ENCODE peak calls at places on chromosome 12, in five cellular contexts. T is left ventricle myocardium inferior, N is PC-3, S is spleen, U is Peyer's patch. J is an unnamed sample.

GRCh38 chr12:49283541-49284429 is 11.2 kb upstream of the PRPH start:
- DNase-seq in T (no peak), N (no peak), S (no peak), U (no peak), J (peak; percentile 39)

GRCh38 chr12:24903305-24904088 is 45.4 kb downstream of the BCAT1 start:
- DNase-seq in T (no peak), N (no peak), S (no peak), U (no peak), J (no peak)

GRCh38 chr12:123142948-123143752 is 7.7 kb downstream of the PITPNM2 start:
- DNase-seq in S (no peak), U (peak; percentile 59), T (no peak), N (no peak), J (peak; percentile 86)

GRCh38 chr12:119576915-119577314 is 16.7 kb upstream of the TMEM233 start:
- DNase-seq in T (no peak), N (no peak), S (no peak), U (no peak), J (no peak)

GRCh38 chr12:93908846-93909592 is 231.8 kb downstream of the CRADD start:
- DNase-seq in S (no peak), U (peak; percentile 57), T (peak; percentile 40), N (peak; percentile 75), J (no peak)

GRCh38 chr12:19801941-19802340 is 362.6 kb downstream of the AEBP2 start:
- DNase-seq in S (no peak), T (no peak), N (no peak), U (no peak), J (no peak)

GRCh38 chr12:55681142-55682077 is 26.3 kb downstream of the ITGA7 start:
- DNase-seq in S (peak; percentile 83), U (peak; percentile 85), N (peak; percentile 92), T (peak; percentile 54), J (peak; percentile 82)

GRCh38 chr12:26658991-26659390 is 174.0 kb downstream of the ITPR2 start:
- DNase-seq in U (no peak), T (no peak), S (no peak), N (no peak), J (no peak)

GRCh38 chr12:15520083-15520482 is 197.8 kb downstream of the PTPRO start:
- DNase-seq in S (no peak), N (no peak), T (no peak), U (no peak), J (no peak)

GRCh38 chr12:58776144-58776543 is 144.2 kb downstream of the LRIG3 start:
- DNase-seq in U (no peak), N (no peak), T (no peak), S (no peak), J (no peak)

GRCh38 chr12:61504396-61505115 is 755.6 kb upstream of the USP15 start:
- DNase-seq in T (no peak), N (peak; percentile 8), S (no peak), U (no peak), J (no peak)

GRCh38 chr12:86389949-86390348 is 133.8 kb upstream of the MGAT4C start:
- DNase-seq in U (no peak), N (peak; percentile 30), S (no peak), T (no peak), J (no peak)

GRCh38 chr12:43425361-43425760 is 126.6 kb downstream of the ADAMTS20 start:
- DNase-seq in T (no peak), S (no peak), U (no peak), N (no peak), J (no peak)

GRCh38 chr12:49703647-49704137 is 3.5 kb downstream of the FMNL3 start:
- DNase-seq in N (no peak), U (no peak), T (no peak), S (no peak), J (no peak)

GRCh38 chr12:120718055-120718454 is 7.6 kb upstream of the ACADS start:
- DNase-seq in U (no peak), N (no peak), S (no peak), T (no peak), J (no peak)

GRCh38 chr12:25583545-25583944 is 30.5 kb upstream of the LMNTD1 start:
- DNase-seq in U (no peak), S (no peak), T (no peak), N (peak; percentile 46), J (no peak)

GRCh38 chr12:124032265-124032886 is 59.4 kb downstream of the ZNF664 start:
- DNase-seq in U (no peak), N (peak; percentile 73), T (no peak), S (no peak), J (no peak)

GRCh38 chr12:52078276-52078675 is 1.2 kb upstream of the SMIM41 start:
- DNase-seq in U (no peak), T (no peak), N (no peak), S (no peak), J (peak; percentile 8)

GRCh38 chr12:124379938-124380754 is 85.3 kb downstream of the RFLNA start:
- DNase-seq in U (peak; percentile 59), N (peak; percentile 97), S (peak; percentile 85), T (peak; percentile 66), J (peak; percentile 85)

GRCh38 chr12:116213014-116213413 is 64.5 kb downstream of the MED13L start:
- DNase-seq in S (no peak), N (no peak), U (no peak), T (no peak), J (no peak)

GRCh38 chr12:16037533-16037932 is 126.4 kb downstream of the DERA start:
- DNase-seq in S (no peak), N (no peak), U (no peak), T (no peak), J (no peak)

GRCh38 chr12:120631097-120631496 is 9.3 kb upstream of the CABP1 start:
- DNase-seq in U (no peak), N (no peak), S (no peak), T (no peak), J (no peak)

GRCh38 chr12:99522456-99522855 is 125.1 kb upstream of the GARIN6 start:
- DNase-seq in N (peak; percentile 19), S (no peak), U (no peak), T (no peak), J (no peak)

GRCh38 chr12:25264015-25264582 is 13.4 kb upstream of the KRAS start:
- DNase-seq in T (no peak), N (no peak), U (no peak), S (no peak), J (no peak)

GRCh38 chr12:19382111-19382526 is 57.2 kb upstream of the AEBP2 start:
- DNase-seq in U (no peak), T (no peak), S (peak; percentile 32), N (peak; percentile 66), J (no peak)

GRCh38 chr12:53062011-53062961 is 12.4 kb downstream of the TNS2 start:
- DNase-seq in N (no peak), T (no peak), U (peak; percentile 43), S (peak; percentile 63), J (peak; percentile 72)

GRCh38 chr12:67276469-67276868 is 7.3 kb downstream of the CAND1 start:
- DNase-seq in S (no peak), T (no peak), N (no peak), U (no peak), J (no peak)
- H3K4me1 ChIP-seq in S (peaks cover 70% of the 10 kb centered on the region), T (peaks cover 86% of the 10 kb centered on the region), N (peaks cover 35% of the 10 kb centered on the region), U (peaks cover 3% of the 10 kb centered on the region), J (peaks cover 26% of the 10 kb centered on the region)

DNA sequence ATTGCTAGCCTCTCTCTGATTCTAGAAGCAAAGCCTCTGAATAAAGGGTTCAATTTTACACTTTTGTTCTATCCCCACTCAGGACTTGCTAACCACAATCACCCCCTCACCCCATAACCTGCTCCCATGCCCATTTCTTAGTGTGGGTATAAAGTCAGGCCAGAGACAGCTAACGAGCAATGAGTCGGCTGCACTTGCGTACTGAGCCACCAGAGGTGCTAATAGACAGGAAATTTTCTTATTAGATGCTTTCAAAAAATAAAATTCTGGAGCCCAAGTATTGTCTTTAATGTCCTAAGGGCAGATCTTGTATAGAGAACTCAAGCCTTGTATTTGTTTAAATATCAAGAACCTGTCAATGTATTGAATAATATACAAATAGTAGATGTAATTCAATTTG is 256.9 kb downstream of the SYT1 start:
- DNase-seq in S (no peak), U (no peak), N (peak; percentile 18), T (no peak), J (no peak)
- TF ChIP-seq CTCF in S (no peak), U (no peak), N (peak; percentile 59), T (peak; percentile 16), J (no peak)

GRCh38 chr12:54588110-54588831 is at the start of gene PPP1R1A:
- DNase-seq in N (no peak), U (peak; percentile 58), T (peak; percentile 35), S (no peak), J (peak; percentile 77)
- H3K4me1 ChIP-seq in N (no peaks in the 10 kb centered on the region), U (no peaks in the 10 kb centered on the region), T (peaks cover 55% of the 10 kb centered on the region), S (no peaks in the 10 kb centered on the region), J (peaks cover 7% of the 10 kb centered on the region)

GRCh38 chr12:92715625-92716024 is 12.8 kb downstream of the PLEKHG7 start:
- DNase-seq in T (no peak), N (no peak), U (no peak), S (no peak), J (no peak)

GRCh38 chr12:92719674-92720073 is 16.9 kb downstream of the PLEKHG7 start:
- DNase-seq in T (no peak), N (peak; percentile 33), S (no peak), U (no peak), J (no peak)

GRCh38 chr12:92721130-92721529 is 18.3 kb downstream of the PLEKHG7 start:
- DNase-seq in S (no peak), U (no peak), N (no peak), T (no peak), J (no peak)

GRCh38 chr12:92718483-92718985 is 15.7 kb downstream of the PLEKHG7 start:
- DNase-seq in S (no peak), T (no peak), U (no peak), N (no peak), J (no peak)

DNA sequence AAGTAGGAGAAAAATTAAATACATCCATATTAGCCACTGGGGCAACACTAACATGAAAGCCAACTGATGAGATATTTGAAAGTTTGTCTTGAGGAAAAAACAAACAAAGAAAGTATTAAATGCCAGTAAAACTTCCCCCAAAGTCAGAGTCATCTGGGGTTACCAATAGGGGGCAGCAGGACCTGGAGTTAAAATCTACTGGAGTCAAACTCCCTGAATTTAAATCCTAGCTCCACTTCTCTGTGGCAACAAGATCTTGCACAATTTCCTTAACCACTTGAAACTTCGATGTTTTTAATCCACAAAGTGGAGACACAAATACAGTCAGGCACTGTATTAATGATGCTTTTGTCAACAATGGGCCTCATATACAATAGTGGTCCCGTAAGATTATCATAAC is 14.4 kb downstream of the PLEKHG7 start:
- DNase-seq in T (no peak), S (no peak), U (no peak), N (peak; percentile 34), J (no peak)
- TF ChIP-seq CTCF in T (peak; percentile 46), S (peak; percentile 23), U (no peak), N (peak; percentile 57), J (no peak)

DNA sequence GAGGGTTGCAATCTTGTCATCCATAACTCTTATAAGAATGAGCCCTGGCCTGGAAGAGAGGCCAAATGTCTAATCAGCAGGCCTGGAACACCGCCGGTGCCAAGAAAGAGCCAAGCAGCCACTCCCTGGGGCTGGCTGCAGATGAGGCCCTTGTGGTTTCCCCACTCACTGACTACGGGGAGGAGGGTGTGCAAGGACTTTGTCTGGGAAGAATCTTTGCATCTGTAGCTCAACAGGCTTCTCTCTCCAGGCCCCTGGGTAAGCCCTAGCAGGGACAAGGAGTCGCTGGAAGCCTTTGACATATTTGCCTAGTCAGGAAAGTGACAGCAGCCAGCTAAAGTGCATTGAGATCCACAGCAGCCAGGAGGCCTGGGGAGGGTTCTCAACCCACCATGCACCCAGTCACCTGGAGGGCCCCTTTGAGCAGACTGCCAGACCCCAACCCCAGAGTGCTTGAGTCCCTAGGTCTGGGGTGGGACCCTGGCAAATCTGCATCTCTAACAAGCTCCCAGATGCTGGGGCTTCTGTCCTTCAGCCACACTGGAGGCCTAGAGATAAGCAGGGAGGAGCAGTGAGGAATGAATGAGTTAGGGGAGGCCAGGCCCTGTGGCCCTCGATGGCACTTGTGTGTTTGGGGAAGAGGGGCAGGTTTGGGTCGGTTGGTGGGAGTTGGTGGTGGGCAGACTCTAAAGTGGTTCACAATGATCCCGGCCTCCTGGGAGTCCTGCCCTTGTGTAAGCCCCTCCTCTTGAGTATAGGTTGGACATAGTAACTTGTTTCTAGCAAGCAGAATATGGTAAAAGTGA is 13.9 kb upstream of the LRTM2 start:
- DNase-seq in S (peak; percentile 73), N (no peak), T (peak; percentile 7), U (peak; percentile 40), J (peak; percentile 55)
- H3K4me1 ChIP-seq in S (peaks cover 8% of the 10 kb centered on the region), N (no peaks in the 10 kb centered on the region), T (peaks cover 34% of the 10 kb centered on the region), U (no peaks in the 10 kb centered on the region), J (no peaks in the 10 kb centered on the region)